ENCODE peak calls at places on chromosome 16, in six cellular contexts. A is AG08396; I is stimulated activated CD8-positive, alpha-beta memory T cell treated with anti-CD3 and anti-CD28 coated beads, Interleukin-15, amount 100 ng/mL, for 4 hours; M is mammary epithelial cell; B is left cardiac atrium; L is activated CD8-positive, alpha-beta T cell treated with anti-CD3 and anti-CD28 coated beads, Interleukin-2, amount 10 ng/mL, durations not matched to agents 7 days and 5 days. D is an unnamed sample.
A peak's percentile ranks its signal among the peaks of the same experiment; 100 is the strongest.

GRCh38 chr16:89257281-89257731 is 39.8 kb downstream of the ZNF778 start:
- DNase-seq in A (peak; percentile 63), I (no peak), L (peak; percentile 33), M (no peak), B (no peak), D (no peak)

GRCh38 chr16:63361032-63361624 is 1324.9 kb upstream of the CDH8 start:
- DNase-seq in I (no peak), B (no peak), M (peak; percentile 28), A (peak; percentile 41), L (no peak), D (peak; percentile 74)

GRCh38 chr16:81600275-81600674 is 155.7 kb downstream of the CMIP start:
- DNase-seq in B (no peak), A (peak; percentile 67), M (peak; percentile 61), L (no peak), I (no peak), D (no peak)

GRCh38 chr16:85996843-85997242 is 97.9 kb downstream of the IRF8 start:
- DNase-seq in L (no peak), I (no peak), M (no peak), B (no peak), A (no peak), D (no peak)

GRCh38 chr16:66553223-66553622 is 847 bp downstream of the CKLF start:
- DNase-seq in M (no peak), I (no peak), B (no peak), L (no peak), A (no peak), D (peak; percentile 50)

GRCh38 chr16:67268136-67268579 is 11.2 kb upstream of the PLEKHG4 start:
- DNase-seq in I (no peak), B (peak; percentile 85), L (no peak), A (peak; percentile 80), M (peak; percentile 32), D (no peak)

GRCh38 chr16:8899709-8900317 is 17.7 kb downstream of the LITAFD start:
- DNase-seq in I (no peak), A (no peak), B (no peak), M (no peak), L (no peak), D (peak; percentile 80)

GRCh38 chr16:87127061-87127765 is 190.0 kb downstream of the C16orf95 start:
- DNase-seq in B (peak; percentile 74), L (no peak), I (no peak), M (no peak), A (peak; percentile 59), D (no peak)

GRCh38 chr16:54178491-54178976 is 108.1 kb downstream of the IRX3 start:
- DNase-seq in I (no peak), M (no peak), L (no peak), A (no peak), B (no peak), D (no peak)

GRCh38 chr16:8931864-8932263 is 31.8 kb downstream of the USP7 start:
- DNase-seq in L (peak; percentile 73), I (no peak), M (peak; percentile 24), A (peak; percentile 59), B (peak; percentile 67), D (peak; percentile 26)

GRCh38 chr16:85114909-85115567 is 2.8 kb upstream of the CIBAR2 start:
- DNase-seq in I (peak; percentile 56), M (peak; percentile 61), A (peak; percentile 93), B (peak; percentile 88), L (peak; percentile 89), D (peak; percentile 54)

GRCh38 chr16:23182206-23182674 is 305 bp upstream of the SCNN1G start:
- DNase-seq in M (peak; percentile 88), I (peak; percentile 21), L (peak; percentile 78), A (peak; percentile 88), B (peak; percentile 71), D (peak; percentile 95)

GRCh38 chr16:84414789-84415326 is 46.5 kb downstream of the ATP2C2 start:
- DNase-seq in M (no peak), L (no peak), B (no peak), I (no peak), A (no peak), D (no peak)

GRCh38 chr16:4865231-4865860 is 18.1 kb downstream of the UBN1 start:
- DNase-seq in B (no peak), L (no peak), I (no peak), A (no peak), M (no peak), D (no peak)

GRCh38 chr16:2008009-2008526 is 1.6 kb downstream of the ZNF598 start:
- DNase-seq in A (no peak), M (peak; percentile 93), I (no peak), L (peak; percentile 47), B (peak; percentile 68), D (no peak)

GRCh38 chr16:54077412-54077821 is 209.2 kb downstream of the IRX3 start:
- DNase-seq in B (no peak), M (peak; percentile 80), L (no peak), A (peak; percentile 35), I (no peak), D (no peak)

GRCh38 chr16:31700530-31701388 is 172.8 kb upstream of the ZNF267 start:
- DNase-seq in A (peak; percentile 81), M (peak; percentile 86), I (peak; percentile 78), B (peak; percentile 88), L (peak; percentile 92), D (peak; percentile 63)

GRCh38 chr16:70478912-70479341 is 24.5 kb downstream of the FCSK start:
- DNase-seq in I (no peak), B (peak; percentile 47), M (no peak), A (no peak), L (no peak), D (no peak)

GRCh38 chr16:50547340-50547865 is 793 bp upstream of the NKD1 start:
- DNase-seq in L (peak; percentile 85), A (no peak), B (peak; percentile 51), I (peak; percentile 60), M (no peak), D (peak; percentile 69)

GRCh38 chr16:54287018-54287757 is 601 bp upstream of the IRX3 start:
- DNase-seq in L (no peak), B (no peak), M (no peak), I (no peak), A (no peak), D (no peak)

GRCh38 chr16:14676633-14677032 is 17.5 kb downstream of the PLA2G10 start:
- DNase-seq in A (no peak), B (no peak), L (no peak), M (no peak), I (no peak), D (no peak)

GRCh38 chr16:74760007-74760767 is 14.4 kb downstream of the FA2H start:
- DNase-seq in M (peak; percentile 11), A (peak; percentile 43), L (no peak), I (no peak), B (no peak), D (no peak)

GRCh38 chr16:79110242-79110641 is 490.3 kb downstream of the MAF start:
- DNase-seq in M (no peak), A (no peak), L (no peak), I (no peak), B (no peak), D (no peak)

GRCh38 chr16:69182730-69183416 is 4.1 kb upstream of the SNTB2 start:
- DNase-seq in B (no peak), A (no peak), I (no peak), M (peak; percentile 44), L (no peak), D (no peak)

GRCh38 chr16:50685456-50686058 is 4.4 kb upstream of the SNX20 start:
- DNase-seq in B (no peak), L (no peak), I (no peak), A (no peak), M (no peak), D (peak; percentile 89)

GRCh38 chr16:79316004-79316458 is 284.5 kb downstream of the MAF start:
- DNase-seq in B (no peak), A (no peak), L (peak; percentile 20), M (no peak), I (peak; percentile 4), D (no peak)

GRCh38 chr16:73047536-73048291 is at the start of gene ZFHX3:
- DNase-seq in B (peak; percentile 77), L (peak; percentile 65), M (peak; percentile 70), I (no peak), A (peak; percentile 74), D (peak; percentile 56)

GRCh38 chr16:49594706-49595534 is 221.3 kb downstream of the C16orf78 start:
- DNase-seq in M (no peak), L (no peak), B (no peak), I (no peak), A (no peak), D (no peak)

GRCh38 chr16:19696312-19696711 is 21.7 kb downstream of the KNOP1 start:
- DNase-seq in L (peak; percentile 60), B (peak; percentile 88), I (peak; percentile 7), M (peak; percentile 38), A (peak; percentile 82), D (no peak)

GRCh38 chr16:86457621-86458456 is 52.5 kb upstream of the FOXF1 start:
- DNase-seq in I (no peak), L (no peak), M (no peak), B (no peak), A (peak; percentile 79), D (no peak)

GRCh38 chr16:30949655-30950515 is 1.0 kb downstream of the ORAI3 start:
- DNase-seq in I (no peak), A (peak; percentile 76), M (peak; percentile 98), L (peak; percentile 75), B (peak; percentile 87), D (peak; percentile 58)

GRCh38 chr16:50402298-50402895 is 33.6 kb upstream of the BRD7 start:
- DNase-seq in M (no peak), A (no peak), I (no peak), B (no peak), L (peak; percentile 3), D (no peak)